ENCODE peak calls at places on chromosomes 5 and 9, in ten cellular contexts. U is fibroblast of lung, I is stomach, G is HepG2, E is psoas muscle, M is OCI-LY7, T is MM.1S, P is neural progenitor cell, V is pancreas, H is upper lobe of left lung. Y is an unnamed sample.
A peak's percentile ranks its signal among the peaks of the same experiment; 100 is the strongest.

GRCh38 chr5:158958048-158958994 is 141.4 kb downstream of the EBF1 start:
- DNase-seq in U (no peak), I (no peak), G (no peak), E (no peak), M (peak; percentile 86), T (no peak), P (peak; percentile 76), V (no peak), H (no peak), Y (no peak)

GRCh38 chr5:35456506-35456905 is 161.2 kb upstream of the SPEF2 start:
- DNase-seq in U (no peak), I (no peak), G (no peak), E (no peak), M (no peak), T (no peak), P (no peak), V (no peak), H (no peak), Y (no peak)

GRCh38 chr5:108432024-108432423 is 50.1 kb upstream of the FBXL17 start:
- DNase-seq in U (no peak), I (no peak), G (no peak), E (no peak), M (no peak), T (no peak), P (no peak), V (no peak), H (no peak), Y (no peak)

GRCh38 chr5:93874080-93874479 is 132.7 kb upstream of the POU5F2 start:
- DNase-seq in U (no peak), I (no peak), G (no peak), E (no peak), M (no peak), T (no peak), P (no peak), V (no peak), H (no peak), Y (no peak)

GRCh38 chr5:179225387-179225786 is 119.9 kb downstream of the ADAMTS2 start:
- DNase-seq in U (no peak), I (no peak), G (no peak), E (no peak), M (no peak), T (no peak), P (no peak), V (peak; percentile 24), H (no peak), Y (no peak)

GRCh38 chr5:2303391-2304100 is 420.8 kb upstream of the IRX4 start:
- DNase-seq in U (peak; percentile 24), I (no peak), G (no peak), E (no peak), M (no peak), T (no peak), P (peak; percentile 56), V (no peak), H (no peak), Y (no peak)

GRCh38 chr9:116564266-116564793 is 122.8 kb upstream of the TRIM32 start:
- DNase-seq in U (no peak), I (no peak), G (no peak), E (no peak), M (no peak), T (no peak), P (no peak), V (no peak), H (no peak), Y (no peak)

GRCh38 chr9:93415176-93415690 is 36.3 kb upstream of the FAM120A start:
- DNase-seq in U (no peak), I (no peak), G (no peak), E (no peak), M (no peak), T (no peak), P (no peak), V (no peak), H (no peak), Y (no peak)

GRCh38 chr9:125437771-125438221 is 176.2 kb downstream of the GAPVD1 start:
- DNase-seq in U (no peak), I (peak; percentile 16), G (no peak), E (no peak), M (no peak), T (no peak), P (peak; percentile 23), V (peak; percentile 49), H (peak; percentile 25), Y (no peak)

GRCh38 chr5:56080375-56081052 is 85.8 kb upstream of the IL6ST start:
- DNase-seq in U (no peak), I (no peak), G (no peak), E (no peak), M (no peak), T (peak; percentile 61), P (no peak), V (no peak), H (no peak), Y (no peak)
- H3K27ac ChIP-seq in U (no peak overlapping the region), I (peak overlapping the region; percentile 41), G (no peak overlapping the region), E (no peak overlapping the region), M (no peak overlapping the region), T (peak overlapping the region; percentile 79), P (no peak overlapping the region), V (peak overlapping the region; percentile 55), H (no peak overlapping the region), Y (no peak overlapping the region)

DNA sequence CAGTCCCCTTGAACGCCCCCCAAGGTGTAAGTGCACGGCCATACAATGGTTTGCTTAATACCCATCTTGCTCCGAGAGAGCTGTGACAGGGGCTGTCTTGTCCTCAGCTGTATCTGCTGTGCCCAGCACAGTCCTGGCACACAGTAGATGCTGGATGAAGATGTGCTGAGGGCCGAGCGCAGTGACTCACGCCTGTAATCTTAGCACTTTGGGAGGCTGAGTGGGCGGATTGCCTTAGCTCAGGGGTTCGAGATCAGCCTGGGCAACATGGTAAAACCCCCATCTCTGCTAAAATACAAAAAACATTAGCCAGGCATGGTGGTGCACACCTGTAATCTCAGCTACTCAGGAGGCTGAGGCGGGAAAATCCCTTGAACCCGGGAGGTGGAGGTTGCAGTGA is 53.6 kb downstream of the C9orf50 start:
- DNase-seq in U (no peak), I (no peak), G (no peak), E (no peak), M (no peak), T (no peak), P (no peak), V (no peak), H (no peak), Y (no peak)
- H3K4me3 ChIP-seq in U (no peak overlapping the region), I (no peak overlapping the region), G (no peak overlapping the region), E (no peak overlapping the region), M (no peak overlapping the region), T (no peak overlapping the region), P (no peak overlapping the region), V (no peak overlapping the region), H (no peak overlapping the region), Y (no peak overlapping the region)

DNA sequence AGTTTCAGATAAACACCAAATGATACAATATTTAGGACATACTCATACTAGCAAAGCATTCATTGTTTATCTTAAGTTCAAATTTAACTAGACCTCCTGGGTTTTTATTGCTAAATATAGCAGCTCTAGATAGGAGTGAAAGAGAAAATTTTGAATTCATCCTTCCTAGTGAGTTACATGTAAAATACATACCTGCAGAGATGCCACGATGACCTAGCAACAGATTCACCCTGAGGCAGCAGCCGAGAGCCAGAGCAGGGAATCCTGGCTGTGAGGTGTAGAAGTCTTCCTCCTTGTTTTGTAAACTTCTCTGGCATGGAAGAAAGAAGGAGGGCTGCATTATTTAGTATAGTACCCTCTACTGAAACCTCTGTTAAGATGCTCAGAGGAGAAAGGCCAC is 25.9 kb upstream of the GABRP start:
- DNase-seq in U (no peak), I (no peak), G (no peak), E (no peak), M (no peak), T (no peak), P (no peak), V (no peak), H (no peak), Y (no peak)
- TF ChIP-seq CTCF in U (no peak), I (no peak), G (no peak), E (no peak), M (no peak), T (no peak), P (no peak), V (no peak), H (no peak), Y (no peak)

GRCh38 chr9:77999231-77999631 is 32.4 kb downstream of the GNAQ start:
- DNase-seq in U (no peak), I (no peak), G (no peak), E (no peak), M (no peak), T (no peak), P (no peak), V (no peak), H (no peak), Y (no peak)
- H3K27ac ChIP-seq in U (no peak overlapping the region), I (no peak overlapping the region), G (no peak overlapping the region), E (no peak overlapping the region), M (no peak overlapping the region), T (no peak overlapping the region), P (no peak overlapping the region), V (peak overlapping the region; percentile 31), H (peak overlapping the region; percentile 14), Y (no peak overlapping the region)